ENCODE peak calls at places on chromosomes 13 and 19, in five cellular contexts. One of them, this sample, is unnamed.

GRCh38 chr13:76012091-76012721 is 376.1 kb downstream of the LMO7 start:
- DNase-seq in suprapubic skin: no peak
- DNase-seq in NCI-H1417: no peak
- DNase-seq in NCI-H748 treated with DMSO at 0.1 percent for 48 hours: no peak
- DNase-seq in Peyer's patch: no peak
- DNase-seq in this sample: no peak

GRCh38 chr19:38389101-38389925 is 816 bp downstream of the SPRED3 start:
- DNase-seq in NCI-H748 treated with DMSO at 0.1 percent for 48 hours: peak; percentile 22
- DNase-seq in Peyer's patch: peak; percentile 50
- DNase-seq in NCI-H1417: peak; percentile 36
- DNase-seq in suprapubic skin: no peak
- DNase-seq in this sample: no peak

GRCh38 chr19:8517551-8518442 is 3.8 kb upstream of the ZNF414 start:
- DNase-seq in NCI-H748 treated with DMSO at 0.1 percent for 48 hours: no peak
- DNase-seq in Peyer's patch: no peak
- DNase-seq in NCI-H1417: no peak
- DNase-seq in suprapubic skin: no peak
- DNase-seq in this sample: peak; percentile 96

GRCh38 chr13:99542788-99543406 is 41.6 kb downstream of the TM9SF2 start:
- DNase-seq in Peyer's patch: no peak
- DNase-seq in suprapubic skin: no peak
- DNase-seq in NCI-H1417: no peak
- DNase-seq in NCI-H748 treated with DMSO at 0.1 percent for 48 hours: no peak
- DNase-seq in this sample: no peak

GRCh38 chr19:1483067-1483978 is 4.3 kb upstream of the C19orf25 start:
- DNase-seq in NCI-H748 treated with DMSO at 0.1 percent for 48 hours: no peak
- DNase-seq in suprapubic skin: no peak
- DNase-seq in NCI-H1417: no peak
- DNase-seq in Peyer's patch: no peak
- DNase-seq in this sample: no peak

GRCh38 chr13:110421696-110422395 is 114.8 kb downstream of the COL4A2 start:
- DNase-seq in suprapubic skin: no peak
- DNase-seq in NCI-H748 treated with DMSO at 0.1 percent for 48 hours: no peak
- DNase-seq in NCI-H1417: no peak
- DNase-seq in Peyer's patch: no peak
- DNase-seq in this sample: peak; percentile 96

GRCh38 chr19:47093254-47093653 is 20.3 kb downstream of the ZC3H4 start:
- DNase-seq in NCI-H1417: no peak
- DNase-seq in NCI-H748 treated with DMSO at 0.1 percent for 48 hours: no peak
- DNase-seq in suprapubic skin: no peak
- DNase-seq in Peyer's patch: no peak
- DNase-seq in this sample: no peak

GRCh38 chr19:34232566-34233481 is 21.5 kb upstream of the GARRE1 start:
- DNase-seq in Peyer's patch: no peak
- DNase-seq in NCI-H1417: no peak
- DNase-seq in NCI-H748 treated with DMSO at 0.1 percent for 48 hours: no peak
- DNase-seq in suprapubic skin: no peak
- DNase-seq in this sample: no peak

GRCh38 chr19:45554481-45554880 is 30.1 kb downstream of the OPA3 start:
- DNase-seq in Peyer's patch: no peak
- DNase-seq in NCI-H1417: no peak
- DNase-seq in suprapubic skin: no peak
- DNase-seq in NCI-H748 treated with DMSO at 0.1 percent for 48 hours: no peak
- DNase-seq in this sample: no peak

GRCh38 chr13:44876782-44877324 is 112.4 kb downstream of the NUFIP1 start:
- DNase-seq in suprapubic skin: no peak
- DNase-seq in NCI-H748 treated with DMSO at 0.1 percent for 48 hours: no peak
- DNase-seq in NCI-H1417: no peak
- DNase-seq in Peyer's patch: no peak
- DNase-seq in this sample: no peak

GRCh38 chr19:18279516-18280246 is 1.7 kb downstream of the JUND start:
- DNase-seq in NCI-H748 treated with DMSO at 0.1 percent for 48 hours: peak; percentile 81
- DNase-seq in suprapubic skin: peak; percentile 94
- DNase-seq in NCI-H1417: peak; percentile 87
- DNase-seq in Peyer's patch: peak; percentile 93
- DNase-seq in this sample: peak; percentile 85

GRCh38 chr13:101942038-101942437 is 459.8 kb downstream of the FGF14 start:
- DNase-seq in NCI-H748 treated with DMSO at 0.1 percent for 48 hours: peak; percentile 85
- DNase-seq in NCI-H1417: peak; percentile 95
- DNase-seq in Peyer's patch: no peak
- DNase-seq in suprapubic skin: no peak
- DNase-seq in this sample: no peak

GRCh38 chr13:37475966-37476365 is 122.6 kb downstream of the POSTN start:
- DNase-seq in NCI-H748 treated with DMSO at 0.1 percent for 48 hours: no peak
- DNase-seq in NCI-H1417: no peak
- DNase-seq in suprapubic skin: no peak
- DNase-seq in Peyer's patch: no peak
- DNase-seq in this sample: no peak

GRCh38 chr13:109700176-109700575 is 86.2 kb downstream of the IRS2 start:
- DNase-seq in Peyer's patch: peak; percentile 87
- DNase-seq in NCI-H1417: peak; percentile 93
- DNase-seq in suprapubic skin: no peak
- DNase-seq in NCI-H748 treated with DMSO at 0.1 percent for 48 hours: peak; percentile 77
- DNase-seq in this sample: peak; percentile 99

GRCh38 chr19:46656541-46656940 is 4.4 kb downstream of the DACT3 start:
- DNase-seq in Peyer's patch: no peak
- DNase-seq in suprapubic skin: no peak
- DNase-seq in NCI-H748 treated with DMSO at 0.1 percent for 48 hours: no peak
- DNase-seq in NCI-H1417: no peak
- DNase-seq in this sample: no peak

GRCh38 chr19:5037936-5038335 is 69.0 kb downstream of the KDM4B start:
- DNase-seq in suprapubic skin: no peak
- DNase-seq in NCI-H1417: peak; percentile 96
- DNase-seq in Peyer's patch: no peak
- DNase-seq in NCI-H748 treated with DMSO at 0.1 percent for 48 hours: no peak
- DNase-seq in this sample: no peak

GRCh38 chr13:39035799-39036198 is 2.1 kb downstream of the PROSER1 start:
- DNase-seq in NCI-H748 treated with DMSO at 0.1 percent for 48 hours: no peak
- DNase-seq in Peyer's patch: no peak
- DNase-seq in NCI-H1417: no peak
- DNase-seq in suprapubic skin: no peak
- DNase-seq in this sample: no peak

GRCh38 chr13:34913040-34913439 is 29.0 kb upstream of the NBEA start:
- DNase-seq in Peyer's patch: no peak
- DNase-seq in NCI-H748 treated with DMSO at 0.1 percent for 48 hours: no peak
- DNase-seq in suprapubic skin: no peak
- DNase-seq in NCI-H1417: peak; percentile 60
- DNase-seq in this sample: no peak

GRCh38 chr19:56141416-56141992 is 417 bp downstream of the ZNF444 start:
- DNase-seq in suprapubic skin: no peak
- DNase-seq in NCI-H1417: no peak
- DNase-seq in Peyer's patch: no peak
- DNase-seq in NCI-H748 treated with DMSO at 0.1 percent for 48 hours: no peak
- DNase-seq in this sample: no peak

This sample was measured in GF-D8.